ENCODE peak calls at places on chromosome 7, in five cellular contexts. One of them, this sample, is unnamed.
A peak's percentile ranks its signal among the peaks of the same experiment; 100 is the strongest.

GRCh38 chr7:65951837-65952578 is 30.0 kb downstream of the GUSB start:
- DNase-seq in NCI-H2029: peak; percentile 66
- DNase-seq in progenitor cell of endocrine pancreas: no peak
- DNase-seq in activated CD4-positive, alpha-beta T cell treated with anti-CD3 and anti-CD28 coated beads, Interleukin-2, amount 50 U/mL, for 4 hours: no peak
- DNase-seq in neuronal stem cell: no peak
- DNase-seq in this sample: no peak

GRCh38 chr7:152504367-152504766 is 68.6 kb upstream of the KMT2C start:
- DNase-seq in NCI-H2029: peak; percentile 87
- DNase-seq in progenitor cell of endocrine pancreas: no peak
- DNase-seq in activated CD4-positive, alpha-beta T cell treated with anti-CD3 and anti-CD28 coated beads, Interleukin-2, amount 50 U/mL, for 4 hours: no peak
- DNase-seq in neuronal stem cell: no peak
- DNase-seq in this sample: no peak

GRCh38 chr7:43166686-43167085 is 54.2 kb downstream of the HECW1 start:
- DNase-seq in NCI-H2029: no peak
- DNase-seq in progenitor cell of endocrine pancreas: no peak
- DNase-seq in activated CD4-positive, alpha-beta T cell treated with anti-CD3 and anti-CD28 coated beads, Interleukin-2, amount 50 U/mL, for 4 hours: no peak
- DNase-seq in neuronal stem cell: no peak
- DNase-seq in this sample: no peak

GRCh38 chr7:1434891-1435670 is 24.2 kb downstream of the MICALL2 start:
- DNase-seq in NCI-H2029: no peak
- DNase-seq in progenitor cell of endocrine pancreas: no peak
- DNase-seq in activated CD4-positive, alpha-beta T cell treated with anti-CD3 and anti-CD28 coated beads, Interleukin-2, amount 50 U/mL, for 4 hours: no peak
- DNase-seq in neuronal stem cell: no peak
- DNase-seq in this sample: no peak

GRCh38 chr7:36905836-36906235 is 181.5 kb upstream of the AOAH start:
- DNase-seq in NCI-H2029: no peak
- DNase-seq in progenitor cell of endocrine pancreas: no peak
- DNase-seq in activated CD4-positive, alpha-beta T cell treated with anti-CD3 and anti-CD28 coated beads, Interleukin-2, amount 50 U/mL, for 4 hours: no peak
- DNase-seq in neuronal stem cell: no peak
- DNase-seq in this sample: no peak

GRCh38 chr7:133301444-133301843 is 48.6 kb downstream of the EXOC4 start:
- DNase-seq in NCI-H2029: no peak
- DNase-seq in progenitor cell of endocrine pancreas: no peak
- DNase-seq in activated CD4-positive, alpha-beta T cell treated with anti-CD3 and anti-CD28 coated beads, Interleukin-2, amount 50 U/mL, for 4 hours: no peak
- DNase-seq in neuronal stem cell: no peak
- DNase-seq in this sample: no peak

GRCh38 chr7:20624666-20625385 is 9.4 kb downstream of the ABCB5 start:
- DNase-seq in NCI-H2029: no peak
- DNase-seq in progenitor cell of endocrine pancreas: no peak
- DNase-seq in activated CD4-positive, alpha-beta T cell treated with anti-CD3 and anti-CD28 coated beads, Interleukin-2, amount 50 U/mL, for 4 hours: no peak
- DNase-seq in neuronal stem cell: no peak
- DNase-seq in this sample: peak; percentile 43

GRCh38 chr7:64498270-64498669 is 64.6 kb downstream of the ZNF680 start:
- DNase-seq in NCI-H2029: no peak
- DNase-seq in progenitor cell of endocrine pancreas: no peak
- DNase-seq in activated CD4-positive, alpha-beta T cell treated with anti-CD3 and anti-CD28 coated beads, Interleukin-2, amount 50 U/mL, for 4 hours: no peak
- DNase-seq in neuronal stem cell: no peak
- DNase-seq in this sample: no peak

GRCh38 chr7:45366432-45366831 is 207.7 kb upstream of the ADCY1 start:
- DNase-seq in NCI-H2029: no peak
- DNase-seq in progenitor cell of endocrine pancreas: no peak
- DNase-seq in activated CD4-positive, alpha-beta T cell treated with anti-CD3 and anti-CD28 coated beads, Interleukin-2, amount 50 U/mL, for 4 hours: no peak
- DNase-seq in neuronal stem cell: no peak
- DNase-seq in this sample: no peak

GRCh38 chr7:102286237-102287081 is at the start of gene SH2B2:
- DNase-seq in NCI-H2029: peak; percentile 61
- DNase-seq in progenitor cell of endocrine pancreas: peak; percentile 47
- DNase-seq in activated CD4-positive, alpha-beta T cell treated with anti-CD3 and anti-CD28 coated beads, Interleukin-2, amount 50 U/mL, for 4 hours: peak; percentile 31
- DNase-seq in neuronal stem cell: peak; percentile 65
- DNase-seq in this sample: no peak

GRCh38 chr7:68425377-68425776 is 1172.9 kb upstream of the AUTS2 start:
- DNase-seq in NCI-H2029: no peak
- DNase-seq in progenitor cell of endocrine pancreas: no peak
- DNase-seq in activated CD4-positive, alpha-beta T cell treated with anti-CD3 and anti-CD28 coated beads, Interleukin-2, amount 50 U/mL, for 4 hours: no peak
- DNase-seq in neuronal stem cell: no peak
- DNase-seq in this sample: no peak

GRCh38 chr7:115844857-115845256 is 185.7 kb downstream of the TFEC start:
- DNase-seq in NCI-H2029: no peak
- DNase-seq in progenitor cell of endocrine pancreas: no peak
- DNase-seq in activated CD4-positive, alpha-beta T cell treated with anti-CD3 and anti-CD28 coated beads, Interleukin-2, amount 50 U/mL, for 4 hours: no peak
- DNase-seq in neuronal stem cell: no peak
- DNase-seq in this sample: no peak

GRCh38 chr7:79702116-79702515 is 248.6 kb upstream of the MAGI2 start:
- DNase-seq in NCI-H2029: no peak
- DNase-seq in progenitor cell of endocrine pancreas: no peak
- DNase-seq in activated CD4-positive, alpha-beta T cell treated with anti-CD3 and anti-CD28 coated beads, Interleukin-2, amount 50 U/mL, for 4 hours: no peak
- DNase-seq in neuronal stem cell: no peak
- DNase-seq in this sample: no peak

GRCh38 chr7:34104992-34105391 is 199.7 kb downstream of the BMPER start:
- DNase-seq in NCI-H2029: no peak
- DNase-seq in progenitor cell of endocrine pancreas: no peak
- DNase-seq in activated CD4-positive, alpha-beta T cell treated with anti-CD3 and anti-CD28 coated beads, Interleukin-2, amount 50 U/mL, for 4 hours: no peak
- DNase-seq in neuronal stem cell: no peak
- DNase-seq in this sample: no peak

GRCh38 chr7:131052285-131052942 is 275.3 kb upstream of the MKLN1 start:
- DNase-seq in NCI-H2029: no peak
- DNase-seq in progenitor cell of endocrine pancreas: no peak
- DNase-seq in activated CD4-positive, alpha-beta T cell treated with anti-CD3 and anti-CD28 coated beads, Interleukin-2, amount 50 U/mL, for 4 hours: no peak
- DNase-seq in neuronal stem cell: no peak
- DNase-seq in this sample: no peak

GRCh38 chr7:98701372-98701771 is 84.3 kb downstream of the NPTX2 start:
- DNase-seq in NCI-H2029: no peak
- DNase-seq in progenitor cell of endocrine pancreas: no peak
- DNase-seq in activated CD4-positive, alpha-beta T cell treated with anti-CD3 and anti-CD28 coated beads, Interleukin-2, amount 50 U/mL, for 4 hours: no peak
- DNase-seq in neuronal stem cell: no peak
- DNase-seq in this sample: no peak

GRCh38 chr7:149334930-149335329 is 72.9 kb downstream of the ZNF783 start:
- DNase-seq in NCI-H2029: no peak
- DNase-seq in progenitor cell of endocrine pancreas: no peak
- DNase-seq in activated CD4-positive, alpha-beta T cell treated with anti-CD3 and anti-CD28 coated beads, Interleukin-2, amount 50 U/mL, for 4 hours: no peak
- DNase-seq in neuronal stem cell: no peak
- DNase-seq in this sample: no peak

GRCh38 chr7:116984511-116984910 is 31.2 kb downstream of the ST7 start:
- DNase-seq in NCI-H2029: no peak
- DNase-seq in progenitor cell of endocrine pancreas: no peak
- DNase-seq in activated CD4-positive, alpha-beta T cell treated with anti-CD3 and anti-CD28 coated beads, Interleukin-2, amount 50 U/mL, for 4 hours: no peak
- DNase-seq in neuronal stem cell: no peak
- DNase-seq in this sample: no peak

GRCh38 chr7:135114622-135115021 is 33.2 kb upstream of the TMEM140 start:
- DNase-seq in NCI-H2029: no peak
- DNase-seq in progenitor cell of endocrine pancreas: no peak
- DNase-seq in activated CD4-positive, alpha-beta T cell treated with anti-CD3 and anti-CD28 coated beads, Interleukin-2, amount 50 U/mL, for 4 hours: no peak
- DNase-seq in neuronal stem cell: no peak
- DNase-seq in this sample: no peak

GRCh38 chr7:148772297-148773089 is 73.8 kb downstream of the CUL1 start:
- DNase-seq in NCI-H2029: no peak
- DNase-seq in progenitor cell of endocrine pancreas: no peak
- DNase-seq in activated CD4-positive, alpha-beta T cell treated with anti-CD3 and anti-CD28 coated beads, Interleukin-2, amount 50 U/mL, for 4 hours: peak; percentile 50
- DNase-seq in neuronal stem cell: no peak
- DNase-seq in this sample: peak; percentile 90

GRCh38 chr7:5549096-5549896 is 125.7 kb upstream of the TNRC18 start:
- DNase-seq in NCI-H2029: no peak
- DNase-seq in progenitor cell of endocrine pancreas: no peak
- DNase-seq in activated CD4-positive, alpha-beta T cell treated with anti-CD3 and anti-CD28 coated beads, Interleukin-2, amount 50 U/mL, for 4 hours: no peak
- DNase-seq in neuronal stem cell: no peak
- DNase-seq in this sample: no peak

GRCh38 chr7:18356195-18356645 is 139.3 kb upstream of the HDAC9 start:
- DNase-seq in NCI-H2029: peak; percentile 14
- DNase-seq in progenitor cell of endocrine pancreas: no peak
- DNase-seq in activated CD4-positive, alpha-beta T cell treated with anti-CD3 and anti-CD28 coated beads, Interleukin-2, amount 50 U/mL, for 4 hours: no peak
- DNase-seq in neuronal stem cell: peak; percentile 5
- DNase-seq in this sample: no peak

GRCh38 chr7:135178364-135178763 is 7.9 kb upstream of the CYREN start:
- DNase-seq in NCI-H2029: no peak
- DNase-seq in progenitor cell of endocrine pancreas: no peak
- DNase-seq in activated CD4-positive, alpha-beta T cell treated with anti-CD3 and anti-CD28 coated beads, Interleukin-2, amount 50 U/mL, for 4 hours: no peak
- DNase-seq in neuronal stem cell: no peak
- DNase-seq in this sample: no peak

GRCh38 chr7:131586259-131586658 is 29.8 kb upstream of the PODXL start:
- DNase-seq in NCI-H2029: no peak
- DNase-seq in progenitor cell of endocrine pancreas: no peak
- DNase-seq in activated CD4-positive, alpha-beta T cell treated with anti-CD3 and anti-CD28 coated beads, Interleukin-2, amount 50 U/mL, for 4 hours: no peak
- DNase-seq in neuronal stem cell: no peak
- DNase-seq in this sample: no peak

GRCh38 chr7:98641646-98642489 is 24.8 kb downstream of the NPTX2 start:
- DNase-seq in NCI-H2029: peak; percentile 24
- DNase-seq in progenitor cell of endocrine pancreas: no peak
- DNase-seq in activated CD4-positive, alpha-beta T cell treated with anti-CD3 and anti-CD28 coated beads, Interleukin-2, amount 50 U/mL, for 4 hours: no peak
- DNase-seq in neuronal stem cell: no peak
- DNase-seq in this sample: no peak

GRCh38 chr7:153245809-153246208 is 486.3 kb downstream of the ACTR3B start:
- DNase-seq in NCI-H2029: no peak
- DNase-seq in progenitor cell of endocrine pancreas: no peak
- DNase-seq in activated CD4-positive, alpha-beta T cell treated with anti-CD3 and anti-CD28 coated beads, Interleukin-2, amount 50 U/mL, for 4 hours: no peak
- DNase-seq in neuronal stem cell: no peak
- DNase-seq in this sample: no peak

GRCh38 chr7:73972614-73973013 is 55.4 kb upstream of the ELN start:
- DNase-seq in NCI-H2029: no peak
- DNase-seq in progenitor cell of endocrine pancreas: no peak
- DNase-seq in activated CD4-positive, alpha-beta T cell treated with anti-CD3 and anti-CD28 coated beads, Interleukin-2, amount 50 U/mL, for 4 hours: no peak
- DNase-seq in neuronal stem cell: no peak
- DNase-seq in this sample: no peak

GRCh38 chr7:74338366-74339108 is 49.3 kb downstream of the CLIP2 start:
- DNase-seq in NCI-H2029: no peak
- DNase-seq in progenitor cell of endocrine pancreas: no peak
- DNase-seq in activated CD4-positive, alpha-beta T cell treated with anti-CD3 and anti-CD28 coated beads, Interleukin-2, amount 50 U/mL, for 4 hours: no peak
- DNase-seq in neuronal stem cell: no peak
- DNase-seq in this sample: no peak

GRCh38 chr7:118372530-118372929 is 148.0 kb downstream of the ANKRD7 start:
- DNase-seq in NCI-H2029: no peak
- DNase-seq in progenitor cell of endocrine pancreas: no peak
- DNase-seq in activated CD4-positive, alpha-beta T cell treated with anti-CD3 and anti-CD28 coated beads, Interleukin-2, amount 50 U/mL, for 4 hours: no peak
- DNase-seq in neuronal stem cell: no peak
- DNase-seq in this sample: no peak

GRCh38 chr7:37916673-37917660 is at the start of gene SFRP4:
- DNase-seq in NCI-H2029: no peak
- DNase-seq in progenitor cell of endocrine pancreas: peak; percentile 27
- DNase-seq in activated CD4-positive, alpha-beta T cell treated with anti-CD3 and anti-CD28 coated beads, Interleukin-2, amount 50 U/mL, for 4 hours: no peak
- DNase-seq in neuronal stem cell: peak; percentile 56
- DNase-seq in this sample: no peak

GRCh38 chr7:137835486-137836112 is 11.2 kb downstream of the DGKI start:
- DNase-seq in NCI-H2029: no peak
- DNase-seq in progenitor cell of endocrine pancreas: no peak
- DNase-seq in activated CD4-positive, alpha-beta T cell treated with anti-CD3 and anti-CD28 coated beads, Interleukin-2, amount 50 U/mL, for 4 hours: no peak
- DNase-seq in neuronal stem cell: no peak
- DNase-seq in this sample: no peak

GRCh38 chr7:70006411-70006920 is 408.2 kb downstream of the AUTS2 start:
- DNase-seq in NCI-H2029: no peak
- DNase-seq in progenitor cell of endocrine pancreas: no peak
- DNase-seq in activated CD4-positive, alpha-beta T cell treated with anti-CD3 and anti-CD28 coated beads, Interleukin-2, amount 50 U/mL, for 4 hours: no peak
- DNase-seq in neuronal stem cell: no peak
- DNase-seq in this sample: no peak

GRCh38 chr7:94577357-94577756 is 67.7 kb downstream of the CASD1 start:
- DNase-seq in NCI-H2029: no peak
- DNase-seq in progenitor cell of endocrine pancreas: no peak
- DNase-seq in activated CD4-positive, alpha-beta T cell treated with anti-CD3 and anti-CD28 coated beads, Interleukin-2, amount 50 U/mL, for 4 hours: no peak
- DNase-seq in neuronal stem cell: no peak
- DNase-seq in this sample: no peak

GRCh38 chr7:6614941-6615737 is at the start of gene ZNF853:
- DNase-seq in NCI-H2029: no peak
- DNase-seq in progenitor cell of endocrine pancreas: peak; percentile 34
- DNase-seq in activated CD4-positive, alpha-beta T cell treated with anti-CD3 and anti-CD28 coated beads, Interleukin-2, amount 50 U/mL, for 4 hours: peak; percentile 8
- DNase-seq in neuronal stem cell: peak; percentile 54
- DNase-seq in this sample: no peak